ENCODE peak calls at places on chromosomes 7 and 10, in five cellular contexts. B, E, A, Z and M are unnamed samples.

GRCh38 chr7:82410461-82410860 is 33.1 kb downstream of the CACNA2D1 start:
- DNase-seq in B (no peak), Z (no peak), E (no peak), A (no peak), M (peak)

GRCh38 chr10:80416401-80417098 is 8.2 kb downstream of the PRXL2A start:
- DNase-seq in A (no peak), Z (no peak), E (peak), B (no peak), M (peak)

GRCh38 chr10:60441515-60441914 is 51.8 kb upstream of the ANK3 start:
- DNase-seq in Z (no peak), A (no peak), E (no peak), B (peak), M (no peak)

GRCh38 chr7:24229481-24230226 is 54.3 kb upstream of the NPY start:
- DNase-seq in E (no peak), Z (no peak), B (no peak), A (no peak), M (no peak)

GRCh38 chr10:128011059-128011979 is 104.4 kb downstream of the PTPRE start:
- DNase-seq in E (peak), A (peak), B (peak), Z (peak), M (peak)

GRCh38 chr10:132368881-132369635 is 27.9 kb upstream of the PWWP2B start:
- DNase-seq in A (no peak), E (no peak), Z (no peak), B (no peak), M (no peak)

GRCh38 chr10:11005626-11006427 is 11.8 kb upstream of the CELF2 start:
- DNase-seq in E (no peak), B (no peak), Z (no peak), A (no peak), M (no peak)

GRCh38 chr10:58266003-58266825 is 1.5 kb downstream of the IPMK start:
- DNase-seq in A (no peak), B (peak), Z (no peak), E (no peak), M (no peak)

GRCh38 chr10:120942806-120943413 is 91.7 kb downstream of the WDR11 start:
- DNase-seq in E (peak), B (peak), A (peak), Z (peak), M (peak)

GRCh38 chr10:96536129-96536528 is 22.4 kb upstream of the TLL2 start:
- DNase-seq in B (no peak), E (no peak), A (no peak), Z (no peak), M (no peak)

GRCh38 chr10:90179696-90180407 is 478.5 kb downstream of the KIF20B start:
- DNase-seq in E (no peak), B (peak), Z (no peak), A (no peak), M (no peak)

GRCh38 chr10:49283491-49283890 is 15.5 kb upstream of the C10orf71 start:
- DNase-seq in Z (no peak), A (no peak), B (no peak), E (no peak), M (no peak)

GRCh38 chr10:514137-514671 is 175.3 kb downstream of the DIP2C start:
- DNase-seq in A (no peak), E (no peak), B (no peak), Z (no peak), M (no peak)

GRCh38 chr10:126459878-126460481 is 71.7 kb upstream of the ADAM12 start:
- DNase-seq in Z (no peak), E (no peak), A (no peak), B (peak), M (no peak)

GRCh38 chr10:127398967-127399350 is 150.2 kb upstream of the NPS start:
- DNase-seq in E (no peak), A (no peak), B (no peak), Z (no peak), M (no peak)

GRCh38 chr10:71255817-71256660 is 43.7 kb downstream of the UNC5B start:
- DNase-seq in Z (no peak), E (peak), A (no peak), B (peak), M (peak)

GRCh38 chr10:93579089-93579488 is 12.6 kb downstream of the FFAR4 start:
- DNase-seq in Z (no peak), A (no peak), E (no peak), B (peak), M (no peak)

GRCh38 chr7:33757050-33757449 is 148.3 kb upstream of the BMPER start:
- DNase-seq in B (no peak), Z (no peak), E (no peak), A (no peak), M (no peak)

GRCh38 chr10:132101529-132101928 is 35.8 kb downstream of the JAKMIP3 start:
- DNase-seq in E (no peak), B (no peak), A (no peak), Z (no peak), M (no peak)

GRCh38 chr7:131773413-131773812 is 217.0 kb upstream of the PODXL start:
- DNase-seq in E (no peak), Z (no peak), B (no peak), A (no peak), M (no peak)

GRCh38 chr10:82660983-82661382 is 786.0 kb downstream of the NRG3 start:
- DNase-seq in A (no peak), B (no peak), Z (no peak), E (no peak), M (no peak)

GRCh38 chr7:114086906-114087651 is 168.3 kb upstream of the PPP1R3A start:
- DNase-seq in E (peak), A (no peak), B (no peak), Z (no peak), M (no peak)

GRCh38 chr10:99983280-99983988 is 26.3 kb downstream of the DNMBP start:
- DNase-seq in E (no peak), B (no peak), A (no peak), Z (peak), M (peak)

GRCh38 chr10:104330168-104331117 is 7.8 kb downstream of the ITPRIP start:
- DNase-seq in E (peak), B (peak), Z (no peak), A (no peak), M (no peak)

GRCh38 chr7:157139142-157140117 is 704 bp downstream of the UBE3C start:
- DNase-seq in Z (no peak), E (peak), A (peak), B (peak), M (peak)

GRCh38 chr7:92644406-92645113 is 54.4 kb upstream of the FAM133B start:
- DNase-seq in Z (no peak), B (no peak), A (no peak), E (no peak), M (peak)

GRCh38 chr10:6918305-6918704 is 338.2 kb upstream of the PRKCQ start:
- DNase-seq in E (peak), A (peak), Z (no peak), B (no peak), M (no peak)

GRCh38 chr10:14185501-14186045 is 145.2 kb downstream of the FRMD4A start:
- DNase-seq in Z (peak), A (peak), B (peak), E (no peak), M (no peak)

GRCh38 chr10:55263327-55263726 is 462.3 kb upstream of the PCDH15 start:
- DNase-seq in E (no peak), A (no peak), B (no peak), Z (no peak), M (no peak)

GRCh38 chr10:98646998-98647917 is 200.5 kb upstream of the HPS1 start:
- DNase-seq in Z (no peak), A (no peak), B (no peak), E (no peak), M (no peak)

GRCh38 chr7:130425798-130426197 is 15.0 kb downstream of the CEP41 start:
- DNase-seq in A (no peak), B (no peak), Z (no peak), E (no peak), M (no peak)

GRCh38 chr10:22615819-22616499 is 98.4 kb downstream of the PIP4K2A start:
- DNase-seq in Z (peak), E (peak), A (peak), B (no peak), M (peak)

GRCh38 chr7:67863911-67864310 is 867.3 kb downstream of the TYW1 start:
- DNase-seq in B (no peak), A (no peak), Z (no peak), E (no peak), M (no peak)

GRCh38 chr7:27917774-27918314 is 177.9 kb downstream of the TAX1BP1 start:
- DNase-seq in B (peak), E (no peak), Z (no peak), A (no peak), M (no peak)

GRCh38 chr7:25732771-25733217 is 419.2 kb upstream of the NFE2L3 start:
- DNase-seq in B (no peak), E (no peak), A (no peak), Z (no peak), M (no peak)

GRCh38 chr10:47104786-47105385 is 193.7 kb downstream of the PTPN20 start:
- DNase-seq in E (no peak), Z (no peak), B (no peak), A (no peak), M (no peak)

DNA sequence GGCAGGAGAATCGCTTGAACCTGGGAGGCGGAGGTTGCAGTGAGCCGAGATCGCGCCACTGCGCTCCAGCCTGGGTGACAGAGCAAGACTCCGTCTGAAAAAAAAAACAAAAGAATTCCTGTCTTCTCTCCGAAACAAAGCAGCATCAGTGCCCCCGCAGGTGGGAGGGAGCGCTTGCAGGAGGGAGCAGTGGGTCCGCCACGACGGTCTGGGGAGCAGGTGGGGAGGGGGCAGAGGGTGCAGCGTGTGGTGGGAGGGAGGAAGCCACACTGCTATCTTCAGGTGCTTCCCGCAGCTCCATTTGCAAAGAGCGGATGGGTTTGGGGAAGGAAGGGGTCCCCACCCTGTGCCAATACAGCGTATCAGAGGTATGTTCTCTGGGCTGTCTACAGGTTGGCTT is 31.7 kb downstream of the LIMK1 start:
- DNase-seq in Z (no peak), A (no peak), E (no peak), B (no peak), M (no peak)
- TF ChIP-seq CTCF in Z (no peak), A (no peak), E (no peak), B (no peak), M (no peak)

GRCh38 chr10:119238577-119238976 is 31.2 kb downstream of the GRK5 start:
- DNase-seq in A (no peak), Z (no peak), B (no peak), E (no peak), M (no peak)
- H3K27ac ChIP-seq in A (no peak), Z (no peak), B (no peak), E (peak), M (peak)

GRCh38 chr10:8180756-8181155 is 126.3 kb downstream of the GATA3 start:
- DNase-seq in Z (no peak), B (no peak), E (no peak), A (no peak), M (no peak)

GRCh38 chr10:8182841-8183240 is 128.4 kb downstream of the GATA3 start:
- DNase-seq in E (no peak), B (no peak), Z (no peak), A (no peak), M (no peak)

GRCh38 chr10:8183241-8183704 is 128.8 kb downstream of the GATA3 start:
- DNase-seq in A (peak), E (no peak), B (no peak), Z (peak), M (no peak)

GRCh38 chr10:8180348-8180747 is 125.9 kb downstream of the GATA3 start:
- DNase-seq in B (no peak), A (no peak), E (no peak), Z (no peak), M (no peak)

DNA sequence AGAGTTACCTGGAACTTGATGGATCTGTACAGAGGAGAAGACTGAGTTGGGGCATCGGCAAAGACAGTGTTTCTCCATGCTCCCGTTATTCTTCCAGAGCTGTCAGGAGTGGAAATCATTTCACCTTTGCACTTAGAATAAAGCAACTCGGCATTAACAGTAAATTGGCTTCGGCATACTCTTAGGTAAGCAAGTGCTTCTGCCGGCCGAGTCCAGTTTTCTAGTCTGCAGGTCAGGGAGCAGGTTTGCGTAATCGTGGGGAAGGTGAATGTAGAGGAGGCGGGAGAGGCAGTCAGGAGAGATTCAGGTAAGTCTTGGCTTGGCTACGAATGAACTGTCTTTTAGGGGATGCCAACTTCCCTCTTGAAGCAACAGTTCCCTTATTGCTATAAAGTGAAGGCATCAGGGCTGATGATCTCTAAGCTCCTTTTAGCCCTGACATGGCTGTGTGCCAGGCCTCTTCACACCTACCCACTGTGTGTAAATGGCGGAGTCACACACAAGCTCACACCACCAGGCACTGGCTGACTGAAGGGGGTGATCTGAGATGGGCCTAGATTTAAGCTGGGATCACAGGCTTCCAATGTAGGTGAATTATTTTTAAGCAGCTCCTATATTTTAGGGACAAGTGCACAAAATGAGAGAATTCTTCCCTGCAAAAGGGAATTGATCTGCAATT is 127.1 kb downstream of the GATA3 start:
- DNase-seq in A (no peak), E (no peak), B (no peak), Z (no peak), M (no peak)
- TF ChIP-seq CTCF in A (no peak), E (no peak), B (no peak), Z (no peak), M (no peak)

DNA sequence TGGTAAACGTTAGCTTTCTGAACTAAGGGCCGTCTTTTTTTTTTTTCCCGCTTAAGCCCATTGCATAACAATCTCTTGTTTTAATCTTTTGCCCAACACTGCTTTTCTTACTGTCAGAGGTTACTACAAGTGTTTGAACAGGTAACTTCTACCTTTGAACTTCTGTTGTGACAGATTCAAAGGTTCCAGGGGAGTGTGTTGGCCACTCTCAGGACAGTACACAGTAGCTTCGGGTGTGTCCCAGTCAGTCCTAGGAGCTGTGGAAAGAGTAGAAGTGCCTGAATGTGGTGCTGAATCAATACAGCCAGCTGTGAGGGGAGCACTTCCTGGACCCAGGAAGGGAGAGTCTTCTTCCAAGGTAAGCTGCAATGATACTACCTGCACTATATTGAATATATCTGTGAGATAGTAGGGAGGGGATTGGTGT is at the start of gene ACSL5:
- DNase-seq in B (no peak), A (no peak), Z (no peak), E (peak), M (no peak)
- H3K27ac ChIP-seq in B (no peak), A (peak), Z (peak), E (peak), M (no peak)

GRCh38 chr10:62647375-62648092 is 157.0 kb upstream of the ADO start:
- DNase-seq in E (no peak), A (no peak), Z (no peak), B (no peak), M (no peak)

GRCh38 chr10:62652114-62652513 is 152.4 kb upstream of the ADO start:
- DNase-seq in B (no peak), E (no peak), Z (no peak), A (no peak), M (no peak)

GRCh38 chr10:62650411-62650810 is 154.1 kb upstream of the ADO start:
- DNase-seq in E (no peak), B (no peak), A (no peak), Z (no peak), M (no peak)

GRCh38 chr10:62651341-62651740 is 153.2 kb upstream of the ADO start:
- DNase-seq in E (no peak), B (no peak), Z (no peak), A (no peak), M (no peak)

GRCh38 chr10:62648941-62649340 is 155.6 kb upstream of the ADO start:
- DNase-seq in Z (no peak), E (no peak), B (no peak), A (no peak), M (no peak)
- TF ChIP-seq CTCF in Z (no peak), E (no peak), B (no peak), A (no peak), M (no peak)

GRCh38 chr10:75773813-75774547 is 342.6 kb downstream of the LRMDA start:
- DNase-seq in Z (no peak), E (no peak), A (no peak), B (no peak), M (no peak)
- H3K27ac ChIP-seq in Z (no peak), E (peak), A (no peak), B (no peak), M (peak)

GRCh38 chr10:31618541-31619291 is 299.7 kb downstream of the ZEB1 start:
- DNase-seq in Z (no peak), E (no peak), B (no peak), A (no peak), M (peak)

GRCh38 chr10:31621733-31622132 is 302.7 kb downstream of the ZEB1 start:
- DNase-seq in B (no peak), Z (no peak), E (no peak), A (no peak), M (no peak)

GRCh38 chr10:31622993-31623392 is 304.0 kb downstream of the ZEB1 start:
- DNase-seq in A (no peak), E (no peak), Z (no peak), B (no peak), M (no peak)

GRCh38 chr10:31619410-31620095 is 300.5 kb downstream of the ZEB1 start:
- DNase-seq in A (no peak), B (no peak), Z (no peak), E (no peak), M (peak)

DNA sequence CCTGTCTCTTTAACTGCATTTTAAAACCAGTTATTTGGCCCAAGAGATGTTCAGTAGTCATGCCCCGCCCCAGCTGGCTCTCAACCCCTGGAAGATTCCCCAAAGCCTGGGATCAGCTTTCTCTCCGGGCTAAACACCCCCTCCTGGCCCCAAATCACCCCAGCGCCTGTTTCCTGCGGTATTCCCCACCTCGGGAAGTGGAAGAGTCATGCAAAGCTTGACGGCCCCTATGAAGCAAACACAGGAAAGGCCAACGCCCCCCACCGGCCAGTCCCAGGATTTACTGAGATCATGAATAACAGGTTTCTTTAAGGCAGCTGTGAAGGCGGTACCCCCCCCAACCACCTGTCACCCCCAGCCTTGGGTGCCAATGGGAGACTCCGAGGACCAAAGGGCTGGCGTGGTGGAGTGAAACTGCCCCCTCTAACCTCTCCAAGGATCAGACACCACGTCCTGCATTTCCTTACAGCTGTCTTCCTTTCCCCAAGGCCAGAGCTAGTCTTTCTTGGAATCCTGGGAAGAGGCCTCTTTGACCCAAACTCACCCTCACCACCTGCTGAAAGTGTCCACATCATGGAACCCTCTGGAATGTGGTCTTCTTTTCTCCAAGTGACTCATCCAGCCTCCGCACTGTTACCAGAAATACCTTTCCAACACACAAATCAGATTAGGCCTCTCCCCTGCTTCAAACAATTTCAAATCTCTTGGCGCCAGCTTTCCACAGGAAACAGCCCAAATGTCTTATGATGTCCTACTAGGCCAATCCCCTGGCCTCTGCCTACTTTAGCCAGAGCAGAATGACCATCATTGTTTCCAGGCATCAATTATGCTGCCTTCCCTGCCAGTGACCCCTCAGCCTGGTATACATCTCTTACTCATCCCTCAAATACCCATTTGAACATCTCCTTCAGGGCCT is 301.5 kb downstream of the ZEB1 start:
- DNase-seq in B (no peak), Z (no peak), E (peak), A (no peak), M (peak)
- TF ChIP-seq CTCF in B (no peak), Z (no peak), E (no peak), A (no peak), M (peak)

GRCh38 chr10:28839600-28840007 is 162.3 kb downstream of the BAMBI start:
- DNase-seq in B (no peak), E (no peak), Z (no peak), A (no peak), M (peak)
- H3K27ac ChIP-seq in B (no peak), E (no peak), Z (no peak), A (no peak), M (peak)

GRCh38 chr7:128090492-128090891 is 59.3 kb upstream of the LRRC4 start:
- DNase-seq in B (no peak), Z (no peak), E (no peak), A (no peak), M (no peak)

GRCh38 chr7:128093606-128094005 is 62.4 kb upstream of the LRRC4 start:
- DNase-seq in B (no peak), Z (no peak), A (no peak), E (no peak), M (no peak)

GRCh38 chr7:128094111-128094570 is 62.9 kb upstream of the LRRC4 start:
- DNase-seq in E (no peak), A (no peak), Z (no peak), B (no peak), M (peak)

GRCh38 chr7:128092221-128092620 is 61.0 kb upstream of the LRRC4 start:
- DNase-seq in E (no peak), Z (no peak), A (no peak), B (no peak), M (no peak)

GRCh38 chr7:128091106-128091505 is 59.9 kb upstream of the LRRC4 start:
- DNase-seq in A (no peak), B (no peak), Z (no peak), E (no peak), M (no peak)
- TF ChIP-seq CTCF in A (no peak), B (no peak), Z (no peak), E (no peak), M (no peak)